ENCODE peak calls at places on chromosomes 3 and 15, in eight cellular contexts. J is progenitor cell of endocrine pancreas, S is fibroblast of the aortic adventitia, N is mesothelial cell of epicardium, F is Calu3, Q is type B pancreatic cell, Y is body of pancreas, E is B cell. A is an unnamed sample.

GRCh38 chr15:88635343-88635742 is 3.5 kb upstream of the ISG20 start:
- DNase-seq in E (no peak), J (no peak), N (no peak), Y (no peak), Q (no peak), F (no peak), S (no peak), A (no peak)

GRCh38 chr3:184129012-184129411 is 6.1 kb upstream of the EIF2B5 start:
- DNase-seq in Q (no peak), F (peak), J (no peak), S (peak), E (no peak), Y (peak), N (no peak), A (no peak)

GRCh38 chr3:132034486-132035464 is at the start of gene CPNE4:
- DNase-seq in Q (peak), J (peak), E (peak), Y (peak), F (peak), S (peak), N (peak), A (no peak)

GRCh38 chr15:41513282-41514227 is at the start of gene LTK:
- DNase-seq in N (no peak), F (no peak), Y (no peak), Q (no peak), E (peak), J (no peak), S (no peak), A (no peak)

GRCh38 chr3:52890735-52891134 is 6.6 kb downstream of the STIMATE start:
- DNase-seq in S (no peak), Y (no peak), J (no peak), E (no peak), Q (no peak), F (no peak), N (no peak), A (no peak)

GRCh38 chr15:88512606-88513005 is 33.9 kb downstream of the DET1 start:
- DNase-seq in E (no peak), S (no peak), Y (no peak), Q (no peak), N (no peak), J (no peak), F (no peak), A (no peak)

GRCh38 chr3:150349314-150350097 is 58.6 kb upstream of the TSC22D2 start:
- DNase-seq in E (no peak), Y (no peak), J (no peak), Q (no peak), S (peak), N (no peak), F (peak), A (no peak)

GRCh38 chr15:59160880-59161593 is 45.6 kb upstream of the LDHAL6B start:
- DNase-seq in J (no peak), E (no peak), N (no peak), F (peak), Y (peak), Q (no peak), S (no peak), A (no peak)

GRCh38 chr3:2823016-2823415 is 287.2 kb downstream of the IL5RA start:
- DNase-seq in E (no peak), Q (no peak), S (peak), N (no peak), Y (no peak), J (no peak), F (no peak), A (no peak)

GRCh38 chr3:42725454-42725853 is 22.9 kb upstream of the HHATL start:
- DNase-seq in F (no peak), Y (no peak), N (no peak), Q (no peak), S (no peak), J (no peak), E (no peak), A (no peak)

GRCh38 chr3:195100903-195101591 is 169.9 kb downstream of the XXYLT1 start:
- DNase-seq in Q (no peak), E (peak), F (no peak), N (no peak), Y (peak), S (peak), J (no peak), A (peak)

GRCh38 chr15:49421991-49422390 is 1.1 kb upstream of the FGF7 start:
- DNase-seq in E (peak), F (peak), Q (no peak), Y (peak), S (peak), N (no peak), J (no peak), A (no peak)

GRCh38 chr15:101477851-101478353 is 11.6 kb downstream of the PCSK6 start:
- DNase-seq in N (no peak), E (no peak), F (no peak), S (no peak), Y (no peak), J (no peak), Q (no peak), A (no peak)

GRCh38 chr3:57960174-57960505 is 48.1 kb upstream of the FLNB start:
- DNase-seq in Q (no peak), F (no peak), Y (no peak), J (no peak), S (no peak), E (no peak), N (no peak), A (no peak)

GRCh38 chr3:117719316-117719926 is 1009.8 kb downstream of the TUSC7 start:
- DNase-seq in N (no peak), Q (no peak), S (peak), E (no peak), F (peak), J (no peak), Y (peak), A (no peak)

GRCh38 chr15:45637552-45638033 is 2.8 kb downstream of the SQOR start:
- DNase-seq in J (no peak), E (peak), Q (no peak), N (no peak), F (no peak), S (peak), Y (peak), A (no peak)

GRCh38 chr15:54618120-54618519 is 578.6 kb downstream of the RSL24D1 start:
- DNase-seq in Y (no peak), N (no peak), F (no peak), Q (no peak), J (no peak), S (no peak), E (no peak), A (no peak)

DNA sequence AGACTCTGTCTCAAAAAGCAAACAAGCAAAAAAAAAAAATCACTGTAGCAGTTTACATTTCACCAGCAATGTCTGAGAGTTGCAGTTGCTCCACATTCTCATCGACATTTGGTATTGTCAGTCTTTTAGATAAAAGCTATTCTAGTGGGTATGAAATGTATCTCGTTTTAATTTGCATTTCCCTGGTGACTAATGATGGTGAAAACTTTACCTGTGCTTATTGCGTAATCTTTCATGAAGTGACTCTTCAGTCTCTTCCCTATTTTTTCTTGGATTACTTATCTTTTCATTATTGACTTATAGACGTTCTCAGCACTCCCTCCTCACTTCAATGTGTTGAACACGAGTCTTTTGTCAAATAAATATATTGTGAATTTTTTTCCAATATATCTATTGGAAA is 37.2 kb upstream of the CLSTN2 start:
- DNase-seq in F (no peak), E (no peak), N (no peak), S (no peak), J (no peak), Y (no peak), Q (no peak), A (no peak)
- TF ChIP-seq CTCF in F (no peak), E (no peak), N (no peak), S (no peak), J (no peak), Y (no peak), Q (no peak), A (no peak)

GRCh38 chr15:90671216-90671615 is 45.9 kb upstream of the BLM start:
- DNase-seq in E (no peak), N (no peak), J (no peak), Y (no peak), Q (no peak), F (no peak), S (no peak), A (no peak)

GRCh38 chr15:90667063-90667754 is 49.9 kb upstream of the BLM start:
- DNase-seq in F (no peak), Y (no peak), S (no peak), N (no peak), Q (no peak), J (no peak), E (no peak), A (no peak)

GRCh38 chr15:90665288-90666134 is 51.6 kb upstream of the BLM start:
- DNase-seq in E (peak), Q (no peak), S (peak), Y (peak), J (no peak), N (no peak), F (peak), A (no peak)

GRCh38 chr15:90664650-90665287 is 52.4 kb upstream of the BLM start:
- DNase-seq in Y (peak), F (no peak), J (no peak), E (no peak), S (peak), Q (no peak), N (no peak), A (no peak)

GRCh38 chr15:90666135-90666909 is 50.8 kb upstream of the BLM start:
- DNase-seq in N (no peak), Y (no peak), F (no peak), E (no peak), J (no peak), Q (no peak), S (no peak), A (no peak)
- TF ChIP-seq CTCF in N (no peak), Y (no peak), F (no peak), E (no peak), J (no peak), Q (no peak), S (no peak), A (no peak)

GRCh38 chr15:99348412-99348811 is 97.1 kb downstream of the LRRC28 start:
- DNase-seq in J (no peak), F (no peak), N (no peak), Q (no peak), Y (no peak), E (no peak), S (no peak), A (no peak)
- TF ChIP-seq CTCF in J (no peak), F (no peak), N (no peak), Q (no peak), Y (no peak), E (no peak), S (no peak), A (no peak)

GRCh38 chr3:41715376-41715775 is 246.5 kb downstream of the ULK4 start:
- DNase-seq in Y (no peak), S (no peak), F (no peak), E (no peak), Q (no peak), J (no peak), N (no peak), A (no peak)

GRCh38 chr3:41710646-41711388 is 251.1 kb downstream of the ULK4 start:
- DNase-seq in Q (no peak), S (peak), F (no peak), Y (no peak), N (no peak), E (no peak), J (no peak), A (no peak)

GRCh38 chr3:41711656-41712055 is 250.2 kb downstream of the ULK4 start:
- DNase-seq in F (no peak), Q (no peak), J (no peak), S (peak), E (no peak), N (no peak), Y (no peak), A (no peak)

GRCh38 chr3:41717591-41718093 is 244.3 kb downstream of the ULK4 start:
- DNase-seq in J (no peak), N (no peak), F (no peak), E (no peak), Y (no peak), Q (no peak), S (no peak), A (no peak)

DNA sequence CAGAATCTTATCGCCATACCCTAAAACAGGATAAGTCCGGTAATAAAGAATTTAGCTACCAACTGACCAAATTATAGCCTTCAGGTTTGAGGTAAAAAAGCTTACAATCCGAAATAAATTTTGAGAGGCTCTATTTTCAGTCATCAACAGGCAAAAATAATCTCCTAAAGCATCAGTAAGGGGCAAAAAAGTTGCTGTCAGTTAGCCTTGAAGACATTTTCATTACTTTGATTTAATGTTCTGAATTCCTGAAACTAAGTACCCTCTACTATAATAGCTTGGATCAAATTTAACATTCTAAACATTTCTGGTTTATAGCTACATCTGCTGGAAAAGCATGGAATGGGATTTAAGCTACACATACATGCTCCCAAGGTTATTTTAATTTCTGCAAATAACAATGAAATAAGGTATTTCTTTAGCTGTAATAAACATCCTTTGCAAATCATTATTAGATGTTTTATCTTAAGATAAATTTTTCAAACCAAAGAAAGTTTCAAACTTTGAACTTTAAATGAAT is 245.5 kb downstream of the ULK4 start:
- DNase-seq in Y (no peak), F (no peak), J (no peak), S (peak), N (no peak), E (no peak), Q (no peak), A (no peak)
- TF ChIP-seq CTCF in Y (no peak), F (no peak), J (peak), S (peak), N (peak), E (no peak), Q (peak), A (peak)

GRCh38 chr3:175573226-175573625 is 714.1 kb downstream of the NAALADL2 start:
- DNase-seq in F (no peak), E (no peak), N (no peak), Y (no peak), J (no peak), Q (no peak), S (no peak), A (no peak)
- TF ChIP-seq CTCF in F (no peak), E (no peak), N (no peak), Y (no peak), J (no peak), Q (no peak), S (no peak), A (no peak)